ENCODE peak calls at places on chromosomes 11 and 22, in eight cellular contexts. One of them, this sample, is unnamed.

GRCh38 chr11:117931331-117931950 is 2.2 kb upstream of the TMPRSS13 start:
- DNase-seq in skeletal muscle cell: no peak
- DNase-seq in activated B cell treated with CpG ODN at 0.5 μM for 24 hours: no peak
- DNase-seq in Peyer's patch: no peak
- DNase-seq in stimulated activated naive CD4-positive, alpha-beta T cell: no peak
- DNase-seq in left ventricle myocardium inferior: no peak
- DNase-seq in DMS153: no peak
- DNase-seq in left ventricle myocardium superior: no peak
- DNase-seq in this sample: no peak

GRCh38 chr11:62449451-62449851 is 30.6 kb downstream of the SCGB1A1 start:
- DNase-seq in skeletal muscle cell: no peak
- DNase-seq in activated B cell treated with CpG ODN at 0.5 μM for 24 hours: no peak
- DNase-seq in Peyer's patch: peak
- DNase-seq in stimulated activated naive CD4-positive, alpha-beta T cell: no peak
- DNase-seq in left ventricle myocardium inferior: no peak
- DNase-seq in DMS153: no peak
- DNase-seq in left ventricle myocardium superior: no peak
- DNase-seq in this sample: no peak

GRCh38 chr22:37282385-37282677 is at the start of gene CYTH4:
- DNase-seq in skeletal muscle cell: no peak
- DNase-seq in activated B cell treated with CpG ODN at 0.5 μM for 24 hours: peak
- DNase-seq in Peyer's patch: peak
- DNase-seq in stimulated activated naive CD4-positive, alpha-beta T cell: peak
- DNase-seq in left ventricle myocardium inferior: peak
- DNase-seq in DMS153: no peak
- DNase-seq in left ventricle myocardium superior: peak
- DNase-seq in this sample: peak

GRCh38 chr22:20244744-20245576 is 23.2 kb downstream of the RTN4R start:
- DNase-seq in skeletal muscle cell: no peak
- DNase-seq in activated B cell treated with CpG ODN at 0.5 μM for 24 hours: no peak
- DNase-seq in Peyer's patch: peak
- DNase-seq in stimulated activated naive CD4-positive, alpha-beta T cell: peak
- DNase-seq in left ventricle myocardium inferior: no peak
- DNase-seq in DMS153: no peak
- DNase-seq in left ventricle myocardium superior: no peak
- DNase-seq in this sample: peak

GRCh38 chr11:41400124-41400523 is 59.3 kb downstream of the LRRC4C start:
- DNase-seq in skeletal muscle cell: no peak
- DNase-seq in activated B cell treated with CpG ODN at 0.5 μM for 24 hours: no peak
- DNase-seq in Peyer's patch: no peak
- DNase-seq in stimulated activated naive CD4-positive, alpha-beta T cell: no peak
- DNase-seq in left ventricle myocardium inferior: no peak
- DNase-seq in DMS153: no peak
- DNase-seq in left ventricle myocardium superior: no peak
- DNase-seq in this sample: no peak

GRCh38 chr22:21698430-21699329 is 32.9 kb downstream of the PPIL2 start:
- DNase-seq in skeletal muscle cell: no peak
- DNase-seq in activated B cell treated with CpG ODN at 0.5 μM for 24 hours: no peak
- DNase-seq in Peyer's patch: no peak
- DNase-seq in stimulated activated naive CD4-positive, alpha-beta T cell: no peak
- DNase-seq in left ventricle myocardium inferior: peak
- DNase-seq in DMS153: no peak
- DNase-seq in left ventricle myocardium superior: peak
- DNase-seq in this sample: no peak

GRCh38 chr11:1514349-1515061 is 27.9 kb upstream of the MOB2 start:
- DNase-seq in skeletal muscle cell: no peak
- DNase-seq in activated B cell treated with CpG ODN at 0.5 μM for 24 hours: no peak
- DNase-seq in Peyer's patch: no peak
- DNase-seq in stimulated activated naive CD4-positive, alpha-beta T cell: no peak
- DNase-seq in left ventricle myocardium inferior: peak
- DNase-seq in DMS153: no peak
- DNase-seq in left ventricle myocardium superior: peak
- DNase-seq in this sample: no peak

GRCh38 chr11:26076591-26076990 is 255.3 kb upstream of the ANO3 start:
- DNase-seq in skeletal muscle cell: no peak
- DNase-seq in activated B cell treated with CpG ODN at 0.5 μM for 24 hours: no peak
- DNase-seq in Peyer's patch: no peak
- DNase-seq in stimulated activated naive CD4-positive, alpha-beta T cell: no peak
- DNase-seq in left ventricle myocardium inferior: no peak
- DNase-seq in DMS153: no peak
- DNase-seq in left ventricle myocardium superior: no peak
- DNase-seq in this sample: no peak

GRCh38 chr11:46865340-46865739 is 19.3 kb upstream of the CKAP5 start:
- DNase-seq in skeletal muscle cell: peak
- DNase-seq in activated B cell treated with CpG ODN at 0.5 μM for 24 hours: no peak
- DNase-seq in Peyer's patch: no peak
- DNase-seq in stimulated activated naive CD4-positive, alpha-beta T cell: no peak
- DNase-seq in left ventricle myocardium inferior: no peak
- DNase-seq in DMS153: no peak
- DNase-seq in left ventricle myocardium superior: no peak
- DNase-seq in this sample: no peak

GRCh38 chr11:32154275-32154674 is 63.4 kb downstream of the RCN1 start:
- DNase-seq in skeletal muscle cell: no peak
- DNase-seq in activated B cell treated with CpG ODN at 0.5 μM for 24 hours: no peak
- DNase-seq in Peyer's patch: no peak
- DNase-seq in stimulated activated naive CD4-positive, alpha-beta T cell: no peak
- DNase-seq in left ventricle myocardium inferior: no peak
- DNase-seq in DMS153: no peak
- DNase-seq in left ventricle myocardium superior: no peak
- DNase-seq in this sample: no peak

GRCh38 chr11:36306888-36307287 is 10.8 kb downstream of the PRR5L start:
- DNase-seq in skeletal muscle cell: no peak
- DNase-seq in activated B cell treated with CpG ODN at 0.5 μM for 24 hours: no peak
- DNase-seq in Peyer's patch: no peak
- DNase-seq in stimulated activated naive CD4-positive, alpha-beta T cell: no peak
- DNase-seq in left ventricle myocardium inferior: no peak
- DNase-seq in DMS153: no peak
- DNase-seq in left ventricle myocardium superior: no peak
- DNase-seq in this sample: no peak

GRCh38 chr22:46576556-46577351 is 39.3 kb upstream of the CELSR1 start:
- DNase-seq in skeletal muscle cell: no peak
- DNase-seq in activated B cell treated with CpG ODN at 0.5 μM for 24 hours: peak
- DNase-seq in Peyer's patch: peak
- DNase-seq in stimulated activated naive CD4-positive, alpha-beta T cell: peak
- DNase-seq in left ventricle myocardium inferior: peak
- DNase-seq in DMS153: no peak
- DNase-seq in left ventricle myocardium superior: peak
- DNase-seq in this sample: peak

GRCh38 chr11:32772731-32773130 is 21.7 kb downstream of the CCDC73 start:
- DNase-seq in skeletal muscle cell: no peak
- DNase-seq in activated B cell treated with CpG ODN at 0.5 μM for 24 hours: no peak
- DNase-seq in Peyer's patch: no peak
- DNase-seq in stimulated activated naive CD4-positive, alpha-beta T cell: no peak
- DNase-seq in left ventricle myocardium inferior: no peak
- DNase-seq in DMS153: no peak
- DNase-seq in left ventricle myocardium superior: no peak
- DNase-seq in this sample: no peak

GRCh38 chr11:13339196-13340153 is 61.9 kb downstream of the BMAL1 start:
- DNase-seq in skeletal muscle cell: peak
- DNase-seq in activated B cell treated with CpG ODN at 0.5 μM for 24 hours: no peak
- DNase-seq in Peyer's patch: no peak
- DNase-seq in stimulated activated naive CD4-positive, alpha-beta T cell: no peak
- DNase-seq in left ventricle myocardium inferior: no peak
- DNase-seq in DMS153: no peak
- DNase-seq in left ventricle myocardium superior: no peak
- DNase-seq in this sample: peak

GRCh38 chr22:50144005-50144614 is 26.4 kb upstream of the PANX2 start:
- DNase-seq in skeletal muscle cell: no peak
- DNase-seq in activated B cell treated with CpG ODN at 0.5 μM for 24 hours: no peak
- DNase-seq in Peyer's patch: no peak
- DNase-seq in stimulated activated naive CD4-positive, alpha-beta T cell: no peak
- DNase-seq in left ventricle myocardium inferior: no peak
- DNase-seq in DMS153: no peak
- DNase-seq in left ventricle myocardium superior: no peak
- DNase-seq in this sample: no peak

GRCh38 chr11:17014321-17014773 is at the start of gene PLEKHA7:
- DNase-seq in skeletal muscle cell: no peak
- DNase-seq in activated B cell treated with CpG ODN at 0.5 μM for 24 hours: no peak
- DNase-seq in Peyer's patch: peak
- DNase-seq in stimulated activated naive CD4-positive, alpha-beta T cell: no peak
- DNase-seq in left ventricle myocardium inferior: no peak
- DNase-seq in DMS153: no peak
- DNase-seq in left ventricle myocardium superior: peak
- DNase-seq in this sample: no peak

GRCh38 chr11:79092791-79093313 is 348.0 kb downstream of the TENM4 start:
- DNase-seq in skeletal muscle cell: peak
- DNase-seq in activated B cell treated with CpG ODN at 0.5 μM for 24 hours: no peak
- DNase-seq in Peyer's patch: no peak
- DNase-seq in stimulated activated naive CD4-positive, alpha-beta T cell: no peak
- DNase-seq in left ventricle myocardium inferior: no peak
- DNase-seq in DMS153: no peak
- DNase-seq in left ventricle myocardium superior: peak
- DNase-seq in this sample: no peak

GRCh38 chr11:72190581-72191205 is 1.2 kb upstream of the FOLR1 start:
- DNase-seq in skeletal muscle cell: no peak
- DNase-seq in activated B cell treated with CpG ODN at 0.5 μM for 24 hours: no peak
- DNase-seq in Peyer's patch: no peak
- DNase-seq in stimulated activated naive CD4-positive, alpha-beta T cell: no peak
- DNase-seq in left ventricle myocardium inferior: no peak
- DNase-seq in DMS153: no peak
- DNase-seq in left ventricle myocardium superior: no peak
- DNase-seq in this sample: no peak

GRCh38 chr11:76783901-76784813 is 1.0 kb downstream of the TSKU start:
- DNase-seq in skeletal muscle cell: peak
- DNase-seq in activated B cell treated with CpG ODN at 0.5 μM for 24 hours: no peak
- DNase-seq in Peyer's patch: no peak
- DNase-seq in stimulated activated naive CD4-positive, alpha-beta T cell: no peak
- DNase-seq in left ventricle myocardium inferior: peak
- DNase-seq in DMS153: no peak
- DNase-seq in left ventricle myocardium superior: peak
- DNase-seq in this sample: no peak

GRCh38 chr11:123195182-123196059 is at the start of gene CLMP:
- DNase-seq in skeletal muscle cell: peak
- DNase-seq in activated B cell treated with CpG ODN at 0.5 μM for 24 hours: no peak
- DNase-seq in Peyer's patch: no peak
- DNase-seq in stimulated activated naive CD4-positive, alpha-beta T cell: no peak
- DNase-seq in left ventricle myocardium inferior: peak
- DNase-seq in DMS153: no peak
- DNase-seq in left ventricle myocardium superior: peak
- DNase-seq in this sample: no peak

GRCh38 chr11:65791719-65792213 is 4.9 kb downstream of the OVOL1 start:
- DNase-seq in skeletal muscle cell: no peak
- DNase-seq in activated B cell treated with CpG ODN at 0.5 μM for 24 hours: peak
- DNase-seq in Peyer's patch: peak
- DNase-seq in stimulated activated naive CD4-positive, alpha-beta T cell: no peak
- DNase-seq in left ventricle myocardium inferior: no peak
- DNase-seq in DMS153: peak
- DNase-seq in left ventricle myocardium superior: no peak
- DNase-seq in this sample: no peak

GRCh38 chr11:34904421-34904950 is 11.7 kb downstream of the APIP start:
- DNase-seq in skeletal muscle cell: no peak
- DNase-seq in activated B cell treated with CpG ODN at 0.5 μM for 24 hours: no peak
- DNase-seq in Peyer's patch: no peak
- DNase-seq in stimulated activated naive CD4-positive, alpha-beta T cell: no peak
- DNase-seq in left ventricle myocardium inferior: no peak
- DNase-seq in DMS153: peak
- DNase-seq in left ventricle myocardium superior: no peak
- DNase-seq in this sample: no peak

GRCh38 chr22:50641696-50642607 is 14.0 kb upstream of the ARSA start:
- DNase-seq in skeletal muscle cell: no peak
- DNase-seq in activated B cell treated with CpG ODN at 0.5 μM for 24 hours: no peak
- DNase-seq in Peyer's patch: peak
- DNase-seq in stimulated activated naive CD4-positive, alpha-beta T cell: no peak
- DNase-seq in left ventricle myocardium inferior: no peak
- DNase-seq in DMS153: no peak
- DNase-seq in left ventricle myocardium superior: peak
- DNase-seq in this sample: no peak

GRCh38 chr22:20729194-20729593 is 44.7 kb upstream of the SERPIND1 start:
- DNase-seq in skeletal muscle cell: no peak
- DNase-seq in activated B cell treated with CpG ODN at 0.5 μM for 24 hours: no peak
- DNase-seq in Peyer's patch: no peak
- DNase-seq in stimulated activated naive CD4-positive, alpha-beta T cell: no peak
- DNase-seq in left ventricle myocardium inferior: no peak
- DNase-seq in DMS153: no peak
- DNase-seq in left ventricle myocardium superior: peak
- DNase-seq in this sample: no peak

GRCh38 chr11:40187092-40187403 is 1272.4 kb downstream of the LRRC4C start:
- DNase-seq in skeletal muscle cell: no peak
- DNase-seq in activated B cell treated with CpG ODN at 0.5 μM for 24 hours: no peak
- DNase-seq in Peyer's patch: no peak
- DNase-seq in stimulated activated naive CD4-positive, alpha-beta T cell: no peak
- DNase-seq in left ventricle myocardium inferior: no peak
- DNase-seq in DMS153: no peak
- DNase-seq in left ventricle myocardium superior: no peak
- DNase-seq in this sample: no peak

GRCh38 chr11:65476632-65477270 is 22.1 kb upstream of the MALAT1 start:
- DNase-seq in skeletal muscle cell: no peak
- DNase-seq in activated B cell treated with CpG ODN at 0.5 μM for 24 hours: no peak
- DNase-seq in Peyer's patch: peak
- DNase-seq in stimulated activated naive CD4-positive, alpha-beta T cell: no peak
- DNase-seq in left ventricle myocardium inferior: no peak
- DNase-seq in DMS153: no peak
- DNase-seq in left ventricle myocardium superior: peak
- DNase-seq in this sample: no peak

GRCh38 chr11:69166186-69167115 is 10.7 kb downstream of the SMIM38 start:
- DNase-seq in skeletal muscle cell: peak
- DNase-seq in activated B cell treated with CpG ODN at 0.5 μM for 24 hours: peak
- DNase-seq in Peyer's patch: peak
- DNase-seq in stimulated activated naive CD4-positive, alpha-beta T cell: no peak
- DNase-seq in left ventricle myocardium inferior: peak
- DNase-seq in DMS153: peak
- DNase-seq in left ventricle myocardium superior: peak
- DNase-seq in this sample: no peak

GRCh38 chr11:12090761-12091261 is 19.6 kb upstream of the MICAL2 start:
- DNase-seq in skeletal muscle cell: no peak
- DNase-seq in activated B cell treated with CpG ODN at 0.5 μM for 24 hours: no peak
- DNase-seq in Peyer's patch: peak
- DNase-seq in stimulated activated naive CD4-positive, alpha-beta T cell: no peak
- DNase-seq in left ventricle myocardium inferior: no peak
- DNase-seq in DMS153: peak
- DNase-seq in left ventricle myocardium superior: no peak
- DNase-seq in this sample: no peak

GRCh38 chr22:39055658-39056057 is 15.0 kb downstream of the APOBEC3F start:
- DNase-seq in skeletal muscle cell: no peak
- DNase-seq in activated B cell treated with CpG ODN at 0.5 μM for 24 hours: no peak
- DNase-seq in Peyer's patch: no peak
- DNase-seq in stimulated activated naive CD4-positive, alpha-beta T cell: no peak
- DNase-seq in left ventricle myocardium inferior: no peak
- DNase-seq in DMS153: no peak
- DNase-seq in left ventricle myocardium superior: no peak
- DNase-seq in this sample: no peak

GRCh38 chr11:115377882-115378296 is 126.3 kb downstream of the CADM1 start:
- DNase-seq in skeletal muscle cell: no peak
- DNase-seq in activated B cell treated with CpG ODN at 0.5 μM for 24 hours: no peak
- DNase-seq in Peyer's patch: no peak
- DNase-seq in stimulated activated naive CD4-positive, alpha-beta T cell: no peak
- DNase-seq in left ventricle myocardium inferior: no peak
- DNase-seq in DMS153: no peak
- DNase-seq in left ventricle myocardium superior: no peak
- DNase-seq in this sample: no peak

GRCh38 chr11:995752-996420 is 40.6 kb downstream of the MUC6 start:
- DNase-seq in skeletal muscle cell: no peak
- DNase-seq in activated B cell treated with CpG ODN at 0.5 μM for 24 hours: no peak
- DNase-seq in Peyer's patch: no peak
- DNase-seq in stimulated activated naive CD4-positive, alpha-beta T cell: no peak
- DNase-seq in left ventricle myocardium inferior: no peak
- DNase-seq in DMS153: no peak
- DNase-seq in left ventricle myocardium superior: no peak
- DNase-seq in this sample: no peak

GRCh38 chr11:106464728-106465127 is 387.3 kb downstream of the AASDHPPT start:
- DNase-seq in skeletal muscle cell: no peak
- DNase-seq in activated B cell treated with CpG ODN at 0.5 μM for 24 hours: no peak
- DNase-seq in Peyer's patch: no peak
- DNase-seq in stimulated activated naive CD4-positive, alpha-beta T cell: no peak
- DNase-seq in left ventricle myocardium inferior: no peak
- DNase-seq in DMS153: no peak
- DNase-seq in left ventricle myocardium superior: no peak
- DNase-seq in this sample: no peak

GRCh38 chr11:112037527-112037926 is 12.3 kb downstream of the DLAT start:
- DNase-seq in skeletal muscle cell: no peak
- DNase-seq in activated B cell treated with CpG ODN at 0.5 μM for 24 hours: no peak
- DNase-seq in Peyer's patch: no peak
- DNase-seq in stimulated activated naive CD4-positive, alpha-beta T cell: no peak
- DNase-seq in left ventricle myocardium inferior: no peak
- DNase-seq in DMS153: no peak
- DNase-seq in left ventricle myocardium superior: no peak
- DNase-seq in this sample: no peak

GRCh38 chr11:128157423-128158298 is 429.7 kb downstream of the ETS1 start:
- DNase-seq in skeletal muscle cell: no peak
- DNase-seq in activated B cell treated with CpG ODN at 0.5 μM for 24 hours: no peak
- DNase-seq in Peyer's patch: peak
- DNase-seq in stimulated activated naive CD4-positive, alpha-beta T cell: peak
- DNase-seq in left ventricle myocardium inferior: no peak
- DNase-seq in DMS153: peak
- DNase-seq in left ventricle myocardium superior: no peak
- DNase-seq in this sample: peak

This sample was measured in T follicular helper cell.